ENCODE peak calls at places on chromosome 7, in five cellular contexts. X is breast epithelium, O is H1, D is body of pancreas, P is A549. H is an unnamed sample.

GRCh38 chr7:38428040-38428439 is 154.6 kb upstream of the TARP start:
- DNase-seq in X (no peak), O (no peak), D (peak), P (no peak), H (no peak)

GRCh38 chr7:96679886-96680285 is 29.8 kb downstream of the SEM1 start:
- DNase-seq in O (no peak), P (no peak), X (no peak), D (no peak), H (no peak)

GRCh38 chr7:111098011-111098925 is 7.3 kb downstream of the LRRN3 start:
- DNase-seq in P (peak), X (no peak), D (peak), O (no peak), H (no peak)

GRCh38 chr7:158010956-158011698 is 576.5 kb downstream of the PTPRN2 start:
- DNase-seq in O (no peak), P (no peak), D (no peak), X (no peak), H (no peak)

GRCh38 chr7:156166692-156167416 is 354.6 kb upstream of the SHH start:
- DNase-seq in P (no peak), D (no peak), X (no peak), O (no peak), H (no peak)

GRCh38 chr7:51246258-51247245 is 70.1 kb downstream of the COBL start:
- DNase-seq in O (no peak), X (no peak), P (no peak), D (peak), H (no peak)

GRCh38 chr7:30263090-30263710 is 21.2 kb upstream of the ZNRF2 start:
- DNase-seq in O (no peak), P (no peak), D (no peak), X (no peak), H (no peak)

GRCh38 chr7:44105832-44106231 is 1.7 kb downstream of the AEBP1 start:
- DNase-seq in P (no peak), X (no peak), D (no peak), O (no peak), H (no peak)

GRCh38 chr7:1665721-1666250 is 4.3 kb upstream of the ELFN1 start:
- DNase-seq in P (peak), O (no peak), X (peak), D (peak), H (no peak)

GRCh38 chr7:48285365-48285764 is 114.1 kb downstream of the ABCA13 start:
- DNase-seq in D (no peak), O (no peak), X (no peak), P (peak), H (peak)

GRCh38 chr7:32957326-32958045 is at the start of gene FKBP9:
- DNase-seq in D (peak), P (peak), X (peak), O (no peak), H (peak)

GRCh38 chr7:131076711-131077170 is 250.9 kb upstream of the MKLN1 start:
- DNase-seq in P (no peak), D (no peak), X (no peak), O (no peak), H (no peak)

GRCh38 chr7:36019966-36020365 is 133.1 kb upstream of the EEPD1 start:
- DNase-seq in X (no peak), O (no peak), D (no peak), P (no peak), H (no peak)

GRCh38 chr7:117386125-117386709 is 41.1 kb downstream of the ASZ1 start:
- DNase-seq in P (no peak), D (no peak), O (no peak), X (no peak), H (no peak)

GRCh38 chr7:28078036-28078901 is 102.3 kb downstream of the JAZF1 start:
- DNase-seq in D (peak), O (no peak), X (no peak), P (peak), H (peak)

GRCh38 chr7:22121702-22122474 is 176.2 kb upstream of the CDCA7L start:
- DNase-seq in P (no peak), O (no peak), D (no peak), X (no peak), H (no peak)

GRCh38 chr7:75033064-75033463 is 40.5 kb downstream of the RCC1L start:
- DNase-seq in O (peak), P (peak), D (no peak), X (no peak), H (no peak)
- TF ChIP-seq CTCF in O (peak), P (no peak), D (no peak), X (no peak), H (no peak)

DNA sequence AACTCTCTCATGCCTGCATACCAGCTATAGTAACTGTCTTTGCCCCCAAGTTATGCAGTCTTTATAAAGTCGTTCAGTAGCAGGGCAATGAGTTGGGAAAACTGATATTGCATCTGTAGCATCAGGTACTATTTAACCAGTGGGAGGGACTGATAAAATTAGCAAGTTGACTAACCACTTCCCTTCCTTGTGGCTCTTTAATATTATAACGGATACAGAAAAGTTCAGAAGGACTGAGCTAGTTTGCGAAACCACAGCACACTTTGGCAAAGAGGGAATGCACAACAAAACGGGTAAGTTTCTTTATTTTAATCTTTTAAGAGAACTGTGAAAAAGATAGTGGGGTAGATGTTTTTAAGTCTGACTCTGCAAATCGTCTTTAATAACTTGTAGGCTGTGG is 205.3 kb upstream of the HDAC9 start:
- DNase-seq in X (no peak), P (no peak), O (no peak), D (no peak), H (no peak)
- H3K27ac ChIP-seq in X (no peak), P (no peak), O (no peak), D (no peak), H (no peak)

GRCh38 chr7:82527831-82528230 is 84.3 kb upstream of the CACNA2D1 start:
- DNase-seq in X (no peak), D (no peak), O (no peak), P (no peak), H (no peak)

GRCh38 chr7:82528577-82529305 is 85.2 kb upstream of the CACNA2D1 start:
- DNase-seq in X (no peak), P (no peak), D (no peak), O (no peak), H (no peak)

GRCh38 chr7:82534687-82535086 is 91.1 kb upstream of the CACNA2D1 start:
- DNase-seq in P (peak), D (peak), X (peak), O (no peak), H (peak)

GRCh38 chr7:82530361-82530760 is 86.8 kb upstream of the CACNA2D1 start:
- DNase-seq in D (no peak), O (no peak), X (no peak), P (no peak), H (no peak)
- TF ChIP-seq CTCF in D (no peak), O (no peak), X (no peak), P (no peak), H (no peak)

GRCh38 chr7:100443096-100443840 is 7.0 kb upstream of the PPP1R35 start:
- DNase-seq in P (no peak), X (peak), D (no peak), O (no peak), H (no peak)
- H3K27ac ChIP-seq in P (no peak), X (peak), D (no peak), O (no peak), H (peak)

DNA sequence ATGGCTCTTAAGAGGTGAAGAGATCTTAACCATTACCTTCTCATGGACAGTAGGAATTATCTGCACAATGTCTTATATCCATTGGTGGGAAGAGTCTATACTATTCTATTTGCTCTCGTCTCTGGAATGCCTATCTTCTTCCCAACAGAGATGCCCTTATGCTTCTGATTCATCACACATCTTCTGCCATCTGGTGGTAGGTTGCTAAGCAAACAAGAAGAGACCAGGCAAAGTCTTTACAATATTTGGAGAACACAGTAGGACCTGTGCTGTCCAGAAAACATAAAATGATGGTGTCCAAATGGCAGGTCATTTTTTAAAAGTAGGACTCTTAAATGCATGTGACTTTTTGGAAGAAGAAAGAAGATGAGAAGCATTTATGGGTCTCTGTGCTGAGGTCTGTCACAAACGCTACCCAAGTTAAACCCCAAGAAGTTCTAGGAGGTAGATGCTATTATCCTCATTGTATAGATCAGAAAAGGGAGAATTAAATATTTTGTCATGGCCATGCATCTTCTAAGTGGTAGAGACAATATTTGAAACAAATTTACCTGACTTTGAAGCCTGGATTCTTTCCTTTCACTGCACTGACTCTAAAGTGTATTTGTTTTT is 67.8 kb upstream of the NXPH1 start:
- DNase-seq in O (no peak), D (no peak), P (peak), X (no peak), H (no peak)
- TF ChIP-seq CTCF in O (no peak), D (no peak), P (peak), X (no peak), H (peak)

DNA sequence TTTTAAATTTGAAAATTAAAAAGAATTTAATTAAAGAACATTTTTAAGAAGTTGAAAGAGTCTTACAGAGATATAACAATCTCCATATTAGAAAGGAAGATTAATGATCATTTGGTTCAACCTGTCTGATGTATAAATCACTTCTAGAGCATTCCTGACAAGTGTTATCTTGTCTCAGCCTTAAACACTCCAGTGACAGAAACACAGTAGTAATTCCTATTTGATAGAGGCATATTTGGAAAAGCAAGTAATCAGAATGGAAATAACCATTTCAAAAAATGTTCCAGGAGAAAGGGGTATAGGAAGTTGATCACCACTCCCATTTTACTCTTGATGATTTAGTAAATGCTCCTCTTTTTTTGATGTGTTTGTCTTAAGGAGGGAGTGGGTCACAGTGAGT is 213.1 kb upstream of the FAM3C start:
- DNase-seq in D (no peak), O (no peak), X (no peak), P (no peak), H (no peak)
- H3K27ac ChIP-seq in D (no peak), O (no peak), X (no peak), P (no peak), H (no peak)